ENCODE peak calls at places on chromosome 2, in five cellular contexts. F, K, M, O and Z are unnamed samples.

GRCh38 chr2:48600204-48600813 is 17.3 kb upstream of the GTF2A1L start:
- DNase-seq in F (no peak), K (no peak), M (no peak), O (no peak), Z (no peak)

GRCh38 chr2:234772775-234773064 is 179.1 kb upstream of the SH3BP4 start:
- DNase-seq in F (no peak), K (no peak), M (no peak), O (no peak), Z (no peak)

GRCh38 chr2:237604960-237605359 is 14.4 kb upstream of the RAB17 start:
- DNase-seq in F (peak), K (no peak), M (no peak), O (no peak), Z (no peak)

GRCh38 chr2:37418956-37419355 is 74.5 kb downstream of the QPCT start:
- DNase-seq in F (no peak), K (no peak), M (no peak), O (no peak), Z (no peak)

GRCh38 chr2:3223080-3223923 is 154.3 kb downstream of the EIPR1 start:
- DNase-seq in F (no peak), K (no peak), M (no peak), O (no peak), Z (no peak)

GRCh38 chr2:234795974-234796690 is 155.7 kb upstream of the SH3BP4 start:
- DNase-seq in F (no peak), K (no peak), M (no peak), O (no peak), Z (no peak)

GRCh38 chr2:129224486-129224885 is 755.0 kb upstream of the RAB6C start:
- DNase-seq in F (no peak), K (no peak), M (no peak), O (no peak), Z (no peak)

GRCh38 chr2:145743016-145743415 is 1223.1 kb upstream of the ZEB2 start:
- DNase-seq in F (no peak), K (no peak), M (no peak), O (no peak), Z (no peak)

GRCh38 chr2:54772110-54772509 is 48.6 kb downstream of the EML6 start:
- DNase-seq in F (peak), K (no peak), M (no peak), O (no peak), Z (no peak)

GRCh38 chr2:197969391-197969893 is 165.0 kb downstream of the PLCL1 start:
- DNase-seq in F (no peak), K (no peak), M (no peak), O (no peak), Z (no peak)

GRCh38 chr2:171347591-171348032 is 86.2 kb downstream of the METTL8 start:
- DNase-seq in F (peak), K (peak), M (no peak), O (no peak), Z (peak)

GRCh38 chr2:127564429-127565260 is 29.2 kb downstream of the MYO7B start:
- DNase-seq in F (no peak), K (no peak), M (peak), O (peak), Z (no peak)

GRCh38 chr2:42052702-42053481 is 5.1 kb downstream of the PKDCC start:
- DNase-seq in F (no peak), K (no peak), M (peak), O (no peak), Z (no peak)

GRCh38 chr2:69272803-69273471 is 114.1 kb downstream of the GFPT1 start:
- DNase-seq in F (no peak), K (no peak), M (no peak), O (peak), Z (no peak)

GRCh38 chr2:127638361-127639110 is 7.4 kb upstream of the GPR17 start:
- DNase-seq in F (no peak), K (no peak), M (peak), O (peak), Z (no peak)

GRCh38 chr2:66573412-66573811 is 138.5 kb downstream of the MEIS1 start:
- DNase-seq in F (no peak), K (no peak), M (no peak), O (no peak), Z (no peak)

GRCh38 chr2:8154936-8155335 is 526.9 kb upstream of the ID2 start:
- DNase-seq in F (no peak), K (no peak), M (no peak), O (no peak), Z (no peak)

GRCh38 chr2:197309369-197310231 is 980 bp downstream of the ANKRD44 start:
- DNase-seq in F (no peak), K (no peak), M (peak), O (peak), Z (peak)

GRCh38 chr2:47221039-47221438 is 65.9 kb upstream of the STPG4 start:
- DNase-seq in F (no peak), K (no peak), M (no peak), O (no peak), Z (no peak)

GRCh38 chr2:15359716-15360531 is 201.2 kb downstream of the NBAS start:
- DNase-seq in F (no peak), K (no peak), M (no peak), O (no peak), Z (no peak)

GRCh38 chr2:47046271-47046670 is 108.8 kb downstream of the STPG4 start:
- DNase-seq in F (no peak), K (no peak), M (no peak), O (no peak), Z (no peak)

GRCh38 chr2:130850788-130851623 is 14.3 kb downstream of the ARHGEF4 start:
- DNase-seq in F (no peak), K (no peak), M (peak), O (no peak), Z (no peak)

GRCh38 chr2:215979615-215980014 is 33.7 kb downstream of the MREG start:
- DNase-seq in F (no peak), K (no peak), M (no peak), O (no peak), Z (no peak)

GRCh38 chr2:223513771-223514455 is 88.2 kb downstream of the SCG2 start:
- DNase-seq in F (no peak), K (no peak), M (no peak), O (no peak), Z (no peak)

GRCh38 chr2:230893881-230894781 is 29.4 kb downstream of the ITM2C start:
- DNase-seq in F (no peak), K (no peak), M (peak), O (peak), Z (no peak)
- TF ChIP-seq POLR2AphosphoS5 in F (no peak), K (no peak), M (peak), O (no peak), Z (no peak)

DNA sequence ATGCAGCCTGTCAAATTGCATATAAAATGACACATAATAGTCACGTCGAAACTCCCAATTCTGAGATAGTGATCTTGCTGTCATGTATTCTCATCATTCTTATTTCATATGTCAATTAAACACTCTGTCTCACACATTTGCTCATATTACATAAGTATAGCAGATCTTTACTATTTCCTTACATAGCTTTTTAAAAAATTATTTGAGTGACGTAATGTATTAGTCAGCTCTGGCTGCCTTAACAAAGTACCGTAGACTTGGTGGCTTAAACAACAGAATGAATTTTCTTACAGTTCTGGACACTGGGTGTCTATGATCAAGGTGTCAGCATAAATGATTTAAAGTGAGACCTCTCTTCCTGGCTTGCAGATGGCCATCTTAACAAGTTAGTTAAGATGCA is 1032.3 kb upstream of the NRXN1 start:
- DNase-seq in F (no peak), K (no peak), M (no peak), O (no peak), Z (no peak)
- H3K27ac ChIP-seq in F (no peak), K (no peak), M (no peak), O (no peak), Z (no peak)

DNA sequence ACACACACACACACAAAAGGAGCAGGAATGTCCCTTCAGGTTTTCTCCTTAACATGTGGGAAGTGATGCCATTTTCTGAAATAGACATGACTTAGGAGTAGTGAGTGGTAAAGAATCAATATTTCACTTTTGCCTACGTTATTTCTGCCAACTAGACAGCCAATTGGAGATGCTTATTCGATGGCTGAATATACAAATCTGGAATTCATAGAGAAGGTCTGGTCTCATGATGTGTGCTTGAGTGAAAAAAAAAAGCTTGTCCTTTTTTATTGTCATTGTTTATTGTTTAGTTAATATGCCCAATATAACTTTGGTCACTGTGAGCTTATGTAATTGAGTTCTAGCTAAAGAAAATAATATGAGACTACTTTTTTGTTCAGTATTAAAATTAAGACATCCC is 284.3 kb downstream of the GULP1 start:
- DNase-seq in F (no peak), K (no peak), M (no peak), O (no peak), Z (no peak)
- TF ChIP-seq POLR2A in F (no peak), K (no peak), M (no peak), O (no peak), Z (no peak)

GRCh38 chr2:20291106-20291564 is 59.5 kb downstream of the PUM2 start:
- DNase-seq in F (peak), K (peak), M (no peak), O (peak), Z (peak)
- TF ChIP-seq POLR2AphosphoS5 in F (no peak), K (no peak), M (peak), O (no peak), Z (peak)